ENCODE peak calls at places on chromosome 22, in six cellular contexts. T is astrocyte of the spinal cord, P is AG04449, G is fibroblast of pulmonary artery, Z is body of pancreas, E is A549. S is an unnamed sample.

GRCh38 chr22:23518381-23519187 is 61.5 kb downstream of the IGLL1 start:
- DNase-seq in T (no peak), P (no peak), G (no peak), Z (no peak), E (no peak), S (no peak)

GRCh38 chr22:27462190-27462589 is 339.4 kb downstream of the MN1 start:
- DNase-seq in T (peak), P (no peak), G (no peak), Z (no peak), E (no peak), S (no peak)

GRCh38 chr22:36465232-36466021 is 16.0 kb downstream of the TXN2 start:
- DNase-seq in T (peak), P (peak), G (peak), Z (peak), E (peak), S (peak)

GRCh38 chr22:45917146-45917545 is 59.8 kb downstream of the WNT7B start:
- DNase-seq in T (no peak), P (no peak), G (no peak), Z (peak), E (no peak), S (no peak)

GRCh38 chr22:41966607-41967240 is 2.5 kb upstream of the SEPTIN3 start:
- DNase-seq in T (peak), P (peak), G (peak), Z (peak), E (peak), S (peak)

GRCh38 chr22:26852176-26852575 is 194.8 kb downstream of the MIAT start:
- DNase-seq in T (no peak), P (no peak), G (no peak), Z (no peak), E (no peak), S (no peak)

GRCh38 chr22:42803454-42803853 is 53.6 kb downstream of the ARFGAP3 start:
- DNase-seq in T (no peak), P (no peak), G (no peak), Z (peak), E (no peak), S (no peak)

GRCh38 chr22:38754247-38755154 is 1.3 kb downstream of the SUN2 start:
- DNase-seq in T (peak), P (no peak), G (peak), Z (peak), E (no peak), S (peak)

GRCh38 chr22:31583861-31584485 is 78.0 kb downstream of the PISD start:
- DNase-seq in T (peak), P (no peak), G (peak), Z (no peak), E (no peak), S (peak)

GRCh38 chr22:37204045-37204655 is 8.1 kb downstream of the SSTR3 start:
- DNase-seq in T (no peak), P (no peak), G (no peak), Z (no peak), E (no peak), S (no peak)

GRCh38 chr22:50078246-50078645 is 7.0 kb downstream of the MLC1 start:
- DNase-seq in T (no peak), P (no peak), G (no peak), Z (no peak), E (no peak), S (no peak)

GRCh38 chr22:50074551-50075042 is 10.6 kb downstream of the MLC1 start:
- DNase-seq in T (no peak), P (no peak), G (no peak), Z (peak), E (no peak), S (no peak)

GRCh38 chr22:50078761-50079160 is 6.5 kb downstream of the MLC1 start:
- DNase-seq in T (no peak), P (no peak), G (no peak), Z (no peak), E (no peak), S (no peak)

GRCh38 chr22:50074056-50074455 is 11.2 kb downstream of the MLC1 start:
- DNase-seq in T (no peak), P (no peak), G (no peak), Z (no peak), E (no peak), S (peak)

GRCh38 chr22:50076646-50077624 is 8.3 kb downstream of the MLC1 start:
- DNase-seq in T (no peak), P (no peak), G (no peak), Z (no peak), E (no peak), S (no peak)
- H3K4me3 ChIP-seq in T (no peak), P (no peak), G (no peak), Z (no peak), E (no peak), S (no peak)

DNA sequence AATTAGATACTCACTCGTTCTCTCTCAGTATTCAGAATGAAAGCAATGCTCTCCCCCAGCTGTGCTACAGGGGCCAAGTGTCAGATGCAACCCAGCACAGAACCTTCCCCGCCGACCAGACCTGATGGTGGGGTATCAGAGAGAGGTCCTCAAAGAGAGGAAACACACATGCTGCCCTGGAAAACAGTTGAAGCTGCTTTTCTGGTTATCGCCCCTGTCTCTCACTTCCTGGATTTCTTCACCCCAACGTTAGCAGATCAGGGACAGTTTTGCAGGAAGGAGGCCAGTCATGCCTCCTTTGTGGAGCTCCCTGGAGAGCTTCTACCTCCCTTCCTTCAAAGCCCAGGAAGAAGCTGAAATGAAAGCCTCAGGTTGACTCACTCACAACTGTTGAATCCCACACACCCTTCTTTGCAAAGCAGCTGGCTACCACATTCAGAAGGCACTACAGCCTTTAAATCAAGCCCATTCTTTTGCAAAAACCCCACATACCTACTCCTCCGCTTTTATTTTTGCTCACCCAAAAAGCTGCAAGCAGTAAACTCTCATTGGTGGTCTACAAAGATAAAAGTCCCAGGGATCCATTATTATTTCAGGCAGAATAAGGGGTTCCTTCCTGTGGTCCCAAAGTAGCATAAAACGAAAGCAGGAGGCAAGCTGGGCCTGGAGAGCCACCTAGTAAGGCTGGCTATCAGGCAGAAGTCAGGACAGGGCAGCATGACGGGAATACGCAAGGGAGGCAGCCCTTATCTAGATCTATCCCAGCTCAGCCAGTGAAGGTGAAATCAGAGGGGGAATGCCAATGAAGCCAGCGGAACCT is 23.3 kb downstream of the LARGE1 start:
- DNase-seq in T (no peak), P (no peak), G (peak), Z (peak), E (no peak), S (peak)
- H3K4me3 ChIP-seq in T (no peak), P (no peak), G (no peak), Z (no peak), E (no peak), S (no peak)

GRCh38 chr22:30441088-30441487 is 15.5 kb downstream of the MTFP1 start:
- DNase-seq in T (no peak), P (no peak), G (no peak), Z (no peak), E (no peak), S (no peak)

GRCh38 chr22:30445438-30445936 is 19.9 kb downstream of the MTFP1 start:
- DNase-seq in T (no peak), P (no peak), G (no peak), Z (no peak), E (no peak), S (peak)

GRCh38 chr22:30439226-30439625 is 13.7 kb downstream of the MTFP1 start:
- DNase-seq in T (no peak), P (no peak), G (no peak), Z (no peak), E (no peak), S (no peak)

GRCh38 chr22:30439836-30440235 is 14.3 kb downstream of the MTFP1 start:
- DNase-seq in T (no peak), P (no peak), G (no peak), Z (no peak), E (no peak), S (no peak)

DNA sequence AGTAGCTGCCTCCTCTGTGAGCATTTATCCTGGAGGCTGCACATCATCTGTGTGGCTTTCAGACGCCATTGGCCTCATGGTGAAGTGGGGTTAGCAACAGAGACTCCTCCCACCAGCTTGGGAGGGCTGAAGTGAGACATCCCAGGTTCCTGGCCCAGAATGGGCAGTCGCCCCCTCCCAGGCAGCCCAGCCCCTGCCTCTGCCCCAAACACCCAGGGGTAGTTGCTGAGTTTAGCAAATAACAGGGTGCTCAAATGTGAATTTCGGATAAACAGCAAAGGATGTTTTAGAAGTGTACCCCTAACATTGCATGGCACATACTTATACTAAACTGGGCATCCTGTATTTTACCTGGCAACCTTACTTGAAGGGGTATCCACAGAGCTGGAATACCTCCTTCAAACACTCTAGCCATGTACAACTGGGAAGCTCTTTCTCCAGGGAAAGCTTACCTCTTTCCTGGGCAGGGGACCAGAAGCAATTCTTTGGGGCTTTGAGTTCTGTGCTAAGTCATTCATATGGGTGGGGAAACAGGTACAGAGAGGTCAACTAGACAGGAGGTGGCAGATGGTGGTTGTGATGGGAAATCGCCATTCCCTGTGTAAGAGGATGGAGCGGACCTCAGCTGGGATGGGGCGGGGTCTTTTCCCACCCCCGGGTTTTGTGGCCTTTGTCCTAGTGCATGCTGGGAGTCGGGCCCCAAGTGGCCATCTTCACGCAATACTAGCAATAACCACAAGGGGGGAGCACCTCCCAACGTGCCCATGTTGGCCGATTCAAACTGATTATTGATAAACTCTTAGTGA is 19.3 kb downstream of the MTFP1 start:
- DNase-seq in T (peak), P (no peak), G (peak), Z (peak), E (peak), S (peak)
- H3K4me3 ChIP-seq in T (no peak), P (no peak), G (no peak), Z (no peak), E (no peak), S (no peak)

GRCh38 chr22:20196094-20196840 is 45.4 kb upstream of the CCDC188 start:
- DNase-seq in T (no peak), P (no peak), G (no peak), Z (no peak), E (no peak), S (no peak)
- H3K4me3 ChIP-seq in T (no peak), P (no peak), G (no peak), Z (no peak), E (no peak), S (no peak)